ENCODE peak calls at places on chromosomes 2 and 18, in five cellular contexts. One of them, this sample, is unnamed.

GRCh38 chr2:165666605-165667004 is 127.4 kb downstream of the GALNT3 start:
- DNase-seq in adrenal gland: no peak
- DNase-seq in Peyer's patch: no peak
- DNase-seq in heart left ventricle: no peak
- DNase-seq in PC-3: no peak
- DNase-seq in this sample: no peak

GRCh38 chr18:3042337-3042736 is 29.4 kb upstream of the LPIN2 start:
- DNase-seq in Peyer's patch: no peak
- DNase-seq in PC-3: no peak
- DNase-seq in heart left ventricle: no peak
- DNase-seq in adrenal gland: peak; percentile 2
- DNase-seq in this sample: no peak

GRCh38 chr2:232013701-232014353 is 52.3 kb downstream of the DIS3L2 start:
- DNase-seq in Peyer's patch: no peak
- DNase-seq in adrenal gland: no peak
- DNase-seq in heart left ventricle: no peak
- DNase-seq in PC-3: peak; percentile 56
- DNase-seq in this sample: no peak

GRCh38 chr18:48152549-48152948 is 222.1 kb upstream of the SMAD2 start:
- DNase-seq in adrenal gland: peak; percentile 37
- DNase-seq in PC-3: peak; percentile 67
- DNase-seq in heart left ventricle: no peak
- DNase-seq in Peyer's patch: no peak
- DNase-seq in this sample: no peak

GRCh38 chr2:208466920-208467298 is 60.3 kb downstream of the PTH2R start:
- DNase-seq in heart left ventricle: no peak
- DNase-seq in adrenal gland: no peak
- DNase-seq in Peyer's patch: no peak
- DNase-seq in PC-3: no peak
- DNase-seq in this sample: no peak

GRCh38 chr2:169738566-169739229 is 5.1 kb downstream of the KLHL23 start:
- DNase-seq in adrenal gland: no peak
- DNase-seq in Peyer's patch: no peak
- DNase-seq in heart left ventricle: no peak
- DNase-seq in PC-3: no peak
- DNase-seq in this sample: no peak

GRCh38 chr2:147082850-147083522 is 761.8 kb upstream of the ACVR2A start:
- DNase-seq in Peyer's patch: no peak
- DNase-seq in PC-3: peak; percentile 87
- DNase-seq in heart left ventricle: no peak
- DNase-seq in adrenal gland: peak; percentile 74
- DNase-seq in this sample: no peak

GRCh38 chr2:48912110-48912509 is 156.6 kb upstream of the LHCGR start:
- DNase-seq in adrenal gland: no peak
- DNase-seq in Peyer's patch: no peak
- DNase-seq in PC-3: no peak
- DNase-seq in heart left ventricle: no peak
- DNase-seq in this sample: no peak

GRCh38 chr2:217797661-217798069 is 205.1 kb downstream of the TNS1 start:
- DNase-seq in Peyer's patch: no peak
- DNase-seq in adrenal gland: peak; percentile 64
- DNase-seq in heart left ventricle: peak; percentile 71
- DNase-seq in PC-3: peak; percentile 13
- DNase-seq in this sample: no peak

GRCh38 chr2:207767461-207768167 is 2.1 kb downstream of the FZD5 start:
- DNase-seq in PC-3: peak; percentile 65
- DNase-seq in adrenal gland: peak; percentile 62
- DNase-seq in heart left ventricle: peak; percentile 62
- DNase-seq in Peyer's patch: peak; percentile 84
- DNase-seq in this sample: peak; percentile 86

GRCh38 chr18:53644799-53645471 is 579.5 kb downstream of the MBD2 start:
- DNase-seq in PC-3: no peak
- DNase-seq in adrenal gland: no peak
- DNase-seq in Peyer's patch: no peak
- DNase-seq in heart left ventricle: no peak
- DNase-seq in this sample: no peak

DNA sequence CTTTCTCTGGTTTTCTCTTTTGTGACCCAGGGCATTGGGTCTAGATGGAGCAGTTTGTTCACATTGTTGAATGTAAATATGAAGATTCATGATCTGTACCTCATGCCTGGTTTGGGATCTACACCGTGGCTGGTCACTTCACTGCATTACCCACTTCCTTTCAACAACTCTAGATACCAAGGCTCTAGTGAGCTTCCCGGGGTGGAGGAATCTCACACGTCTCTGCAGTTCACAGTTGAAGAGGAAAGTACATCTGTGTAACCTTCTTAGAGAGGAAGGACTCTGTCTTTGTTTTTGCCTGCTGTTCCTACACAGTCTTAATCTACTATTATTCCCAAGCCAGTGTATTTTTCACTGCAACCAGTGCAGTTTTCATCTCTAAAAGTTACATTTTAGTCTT is 574.8 kb downstream of the MBD2 start:
- DNase-seq in PC-3: no peak
- DNase-seq in Peyer's patch: no peak
- DNase-seq in heart left ventricle: no peak
- DNase-seq in adrenal gland: no peak
- DNase-seq in this sample: no peak
- H3K4me3 ChIP-seq in PC-3: no peak overlapping the region
- H3K4me3 ChIP-seq in Peyer's patch: no peak overlapping the region
- H3K4me3 ChIP-seq in heart left ventricle: no peak overlapping the region
- H3K4me3 ChIP-seq in adrenal gland: no peak overlapping the region
- H3K4me3 ChIP-seq in this sample: no peak overlapping the region

GRCh38 chr2:242020196-242021004 is 150.9 kb downstream of the RTP5 start:
- DNase-seq in Peyer's patch: peak; percentile 51
- DNase-seq in PC-3: no peak
- DNase-seq in heart left ventricle: no peak
- DNase-seq in adrenal gland: no peak
- DNase-seq in this sample: peak; percentile 60

GRCh38 chr2:242015366-242016065 is 146.0 kb downstream of the RTP5 start:
- DNase-seq in PC-3: no peak
- DNase-seq in Peyer's patch: no peak
- DNase-seq in heart left ventricle: no peak
- DNase-seq in adrenal gland: no peak
- DNase-seq in this sample: peak; percentile 64

GRCh38 chr2:242022550-242023290 is 153.2 kb downstream of the RTP5 start:
- DNase-seq in adrenal gland: no peak
- DNase-seq in Peyer's patch: peak; percentile 36
- DNase-seq in PC-3: no peak
- DNase-seq in heart left ventricle: no peak
- DNase-seq in this sample: peak; percentile 4

GRCh38 chr2:242017086-242017485 is 147.6 kb downstream of the RTP5 start:
- DNase-seq in Peyer's patch: no peak
- DNase-seq in adrenal gland: no peak
- DNase-seq in PC-3: no peak
- DNase-seq in heart left ventricle: no peak
- DNase-seq in this sample: peak; percentile 49

GRCh38 chr2:242019344-242019743 is 149.8 kb downstream of the RTP5 start:
- DNase-seq in Peyer's patch: no peak
- DNase-seq in heart left ventricle: no peak
- DNase-seq in PC-3: no peak
- DNase-seq in adrenal gland: no peak
- DNase-seq in this sample: no peak
- H3K9me3 ChIP-seq in Peyer's patch: no peaks in the 10 kb centered on the region
- H3K9me3 ChIP-seq in heart left ventricle: no peaks in the 10 kb centered on the region
- H3K9me3 ChIP-seq in PC-3: no peaks in the 10 kb centered on the region
- H3K9me3 ChIP-seq in adrenal gland: no peaks in the 10 kb centered on the region
- H3K9me3 ChIP-seq in this sample: no peaks in the 10 kb centered on the region

DNA sequence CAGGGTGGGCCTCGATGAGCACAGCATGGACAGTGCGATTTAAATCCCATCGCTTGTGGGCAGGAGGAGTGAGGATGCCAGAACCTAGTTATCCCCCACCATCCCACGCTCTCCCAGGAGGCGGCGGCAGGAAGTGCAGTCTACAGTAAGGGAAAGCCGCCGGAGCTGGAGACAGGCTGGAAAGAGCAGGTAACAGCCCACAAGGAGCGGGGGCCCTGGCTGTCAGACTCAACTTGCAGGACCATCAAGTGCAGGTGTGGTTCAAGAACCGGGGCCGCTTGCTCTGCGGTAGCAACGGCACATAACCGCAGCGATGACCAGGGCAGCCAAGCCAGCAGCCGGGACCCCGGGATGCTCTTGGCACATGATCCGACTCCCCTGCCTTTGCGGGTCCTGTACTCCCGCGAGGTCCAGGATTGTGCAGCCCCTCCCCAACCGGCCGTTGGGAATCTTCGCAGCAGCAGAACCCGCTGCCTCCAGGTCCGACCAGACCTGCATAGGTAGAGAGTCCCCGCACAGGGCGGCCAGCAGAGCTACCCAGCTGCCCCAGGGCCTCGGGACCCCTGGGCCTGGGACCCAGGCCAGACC is 82.1 kb downstream of the BIN1 start:
- DNase-seq in PC-3: no peak
- DNase-seq in heart left ventricle: no peak
- DNase-seq in adrenal gland: peak; percentile 29
- DNase-seq in Peyer's patch: no peak
- DNase-seq in this sample: no peak
- TF ChIP-seq CTCF in PC-3: no peak
- TF ChIP-seq CTCF in heart left ventricle: no peak
- TF ChIP-seq CTCF in adrenal gland: peak; percentile 7
- TF ChIP-seq CTCF in Peyer's patch: no peak
- TF ChIP-seq CTCF in this sample: no peak

GRCh38 chr2:45168731-45169338 is 159.6 kb upstream of the SIX2 start:
- DNase-seq in PC-3: peak; percentile 61
- DNase-seq in Peyer's patch: no peak
- DNase-seq in heart left ventricle: no peak
- DNase-seq in adrenal gland: no peak
- DNase-seq in this sample: no peak

GRCh38 chr2:45170191-45170975 is 161.1 kb upstream of the SIX2 start:
- DNase-seq in PC-3: no peak
- DNase-seq in heart left ventricle: no peak
- DNase-seq in Peyer's patch: no peak
- DNase-seq in adrenal gland: no peak
- DNase-seq in this sample: no peak

GRCh38 chr2:45167885-45168284 is 158.6 kb upstream of the SIX2 start:
- DNase-seq in PC-3: no peak
- DNase-seq in heart left ventricle: no peak
- DNase-seq in adrenal gland: no peak
- DNase-seq in Peyer's patch: no peak
- DNase-seq in this sample: no peak

GRCh38 chr2:45170976-45171514 is 161.8 kb upstream of the SIX2 start:
- DNase-seq in PC-3: peak; percentile 63
- DNase-seq in adrenal gland: no peak
- DNase-seq in heart left ventricle: no peak
- DNase-seq in Peyer's patch: no peak
- DNase-seq in this sample: no peak

DNA sequence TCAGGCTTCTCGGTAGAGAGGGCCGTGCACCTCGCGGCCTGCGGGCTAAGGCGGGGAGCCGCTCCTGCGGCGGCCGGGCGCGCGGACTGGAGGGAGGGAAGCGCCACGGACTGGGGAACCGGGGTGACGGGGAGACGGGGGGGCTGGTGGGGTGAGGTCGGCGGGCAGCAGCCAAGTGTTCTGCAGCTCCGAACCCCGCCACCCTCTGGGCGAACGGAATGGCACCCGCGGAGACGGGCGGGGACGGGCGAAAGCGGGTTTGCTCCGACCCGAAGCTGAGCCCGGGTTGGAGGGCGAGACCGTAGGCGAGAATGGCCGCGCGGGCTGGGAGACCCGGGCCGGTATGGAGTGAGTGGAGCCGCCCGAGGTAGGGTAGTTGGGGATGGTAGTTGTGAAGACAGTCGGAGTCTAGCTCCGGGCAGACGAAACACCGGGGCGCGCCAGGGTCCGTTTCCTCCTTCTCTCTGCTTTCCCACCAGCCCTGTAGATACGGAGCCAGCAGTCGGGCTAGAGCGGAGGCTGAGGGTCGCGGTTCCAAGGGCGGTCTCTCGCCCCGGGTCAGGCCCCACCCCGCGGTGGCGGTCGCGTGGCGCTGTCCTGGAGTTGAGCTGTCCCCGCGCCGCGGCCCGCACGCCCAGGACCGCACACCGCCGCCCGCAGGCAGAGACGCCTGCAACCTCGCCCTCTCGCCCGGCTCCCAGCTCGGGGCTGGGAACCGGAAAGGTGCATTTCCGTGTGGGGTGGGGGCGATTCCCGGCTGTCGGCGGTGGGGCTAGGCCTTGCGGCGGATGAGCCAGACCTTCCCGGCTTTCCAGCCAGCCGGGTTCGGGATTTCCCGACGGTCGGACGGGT is 160.3 kb upstream of the SIX2 start:
- DNase-seq in adrenal gland: no peak
- DNase-seq in heart left ventricle: no peak
- DNase-seq in Peyer's patch: no peak
- DNase-seq in PC-3: peak; percentile 39
- DNase-seq in this sample: peak; percentile 80
- H3K4me3 ChIP-seq in adrenal gland: peak overlapping the region; percentile 52
- H3K4me3 ChIP-seq in heart left ventricle: peak overlapping the region; percentile 53
- H3K4me3 ChIP-seq in Peyer's patch: peak overlapping the region; percentile 41
- H3K4me3 ChIP-seq in PC-3: peak overlapping the region; percentile 73
- H3K4me3 ChIP-seq in this sample: peak overlapping the region; percentile 16

GRCh38 chr18:50665519-50665918 is 105.6 kb downstream of the MAPK4 start:
- DNase-seq in PC-3: no peak
- DNase-seq in heart left ventricle: peak; percentile 85
- DNase-seq in adrenal gland: peak; percentile 53
- DNase-seq in Peyer's patch: no peak
- DNase-seq in this sample: no peak
- H3K9me3 ChIP-seq in PC-3: no peaks in the 10 kb centered on the region
- H3K9me3 ChIP-seq in heart left ventricle: no peaks in the 10 kb centered on the region
- H3K9me3 ChIP-seq in adrenal gland: no peaks in the 10 kb centered on the region
- H3K9me3 ChIP-seq in Peyer's patch: no peaks in the 10 kb centered on the region
- H3K9me3 ChIP-seq in this sample: peaks cover 6% of the 10 kb centered on the region

GRCh38 chr2:110677080-110677479 is 783 bp downstream of the BUB1 start:
- DNase-seq in heart left ventricle: no peak
- DNase-seq in Peyer's patch: no peak
- DNase-seq in PC-3: peak; percentile 14
- DNase-seq in adrenal gland: no peak
- DNase-seq in this sample: no peak
- TF ChIP-seq CTCF in heart left ventricle: no peak
- TF ChIP-seq CTCF in Peyer's patch: no peak
- TF ChIP-seq CTCF in PC-3: no peak
- TF ChIP-seq CTCF in adrenal gland: no peak
- TF ChIP-seq CTCF in this sample: no peak